ENCODE peak calls at places on chromosomes 13 and 19, in nine cellular contexts. W is testis; S is hepatocyte; J is CD4-positive, alpha-beta T cell; D is uterus; K is heart left ventricle; G is SK-N-SH; T is AG04450; L is H1. A is an unnamed sample.

GRCh38 chr13:24042710-24043440 is 117.6 kb upstream of the SPATA13 start:
- DNase-seq in K (no peak), L (no peak), S (no peak), G (no peak), W (no peak), T (no peak), D (no peak), J (no peak), A (no peak)

GRCh38 chr19:10699650-10700335 is 1.4 kb upstream of the QTRT1 start:
- DNase-seq in K (no peak), D (no peak), W (peak; percentile 80), T (peak; percentile 23), J (peak; percentile 62), L (peak; percentile 77), S (peak; percentile 61), G (peak; percentile 55), A (peak; percentile 51)

GRCh38 chr19:46351241-46352041 is 4.6 kb downstream of the PPP5C start:
- DNase-seq in S (no peak), W (no peak), L (no peak), J (no peak), K (no peak), T (no peak), G (no peak), D (peak; percentile 48), A (peak; percentile 74)

GRCh38 chr13:28819748-28820098 is 416 bp upstream of the MTUS2 start:
- DNase-seq in G (peak; percentile 85), K (peak; percentile 81), S (peak; percentile 86), D (no peak), L (peak; percentile 92), W (peak; percentile 66), T (no peak), J (peak; percentile 6), A (peak; percentile 52)

GRCh38 chr13:74839656-74840055 is 642.3 kb downstream of the TBC1D4 start:
- DNase-seq in S (no peak), T (no peak), W (no peak), L (no peak), D (no peak), J (no peak), G (no peak), K (no peak), A (no peak)

GRCh38 chr13:110259651-110260050 is 47.3 kb downstream of the COL4A1 start:
- DNase-seq in K (no peak), G (no peak), D (no peak), S (no peak), W (no peak), T (no peak), L (no peak), J (no peak), A (no peak)

GRCh38 chr19:33430674-33431277 is 57.3 kb downstream of the CEBPG start:
- DNase-seq in G (peak; percentile 83), W (peak; percentile 79), T (peak; percentile 34), S (peak; percentile 72), D (no peak), L (peak; percentile 88), K (peak; percentile 82), J (peak; percentile 53), A (peak; percentile 59)

GRCh38 chr19:35882074-35882832 is 13.9 kb downstream of the APLP1 start:
- DNase-seq in D (peak; percentile 60), K (no peak), G (peak; percentile 79), S (peak; percentile 52), T (peak; percentile 61), J (no peak), W (peak; percentile 41), L (no peak), A (no peak)

GRCh38 chr13:25874907-25875306 is 176.9 kb downstream of the SHISA2 start:
- DNase-seq in D (no peak), T (no peak), W (no peak), J (peak; percentile 55), L (no peak), G (no peak), S (no peak), K (no peak), A (no peak)

GRCh38 chr13:47017476-47017875 is 120.6 kb upstream of the HTR2A start:
- DNase-seq in D (no peak), S (no peak), L (no peak), J (no peak), T (no peak), K (no peak), G (no peak), W (no peak), A (no peak)

GRCh38 chr13:51004111-51004865 is 94.7 kb downstream of the RNASEH2B start:
- DNase-seq in T (no peak), J (no peak), S (no peak), L (no peak), K (no peak), G (no peak), W (no peak), D (no peak), A (no peak)

GRCh38 chr19:37412700-37413099 is 41.8 kb downstream of the ZNF527 start:
- DNase-seq in L (no peak), S (no peak), G (no peak), W (no peak), K (no peak), J (no peak), T (no peak), D (no peak), A (no peak)
- H3K9me3 ChIP-seq in L (peaks cover 56% of the 10 kb centered on the region), S (peaks cover 65% of the 10 kb centered on the region), G (peaks cover 73% of the 10 kb centered on the region), W (no peaks in the 10 kb centered on the region), K (peaks cover 100% of the 10 kb centered on the region), J (peaks cover 98% of the 10 kb centered on the region), T (peaks cover 32% of the 10 kb centered on the region), D (peaks cover 91% of the 10 kb centered on the region), A (peaks cover 58% of the 10 kb centered on the region)

DNA sequence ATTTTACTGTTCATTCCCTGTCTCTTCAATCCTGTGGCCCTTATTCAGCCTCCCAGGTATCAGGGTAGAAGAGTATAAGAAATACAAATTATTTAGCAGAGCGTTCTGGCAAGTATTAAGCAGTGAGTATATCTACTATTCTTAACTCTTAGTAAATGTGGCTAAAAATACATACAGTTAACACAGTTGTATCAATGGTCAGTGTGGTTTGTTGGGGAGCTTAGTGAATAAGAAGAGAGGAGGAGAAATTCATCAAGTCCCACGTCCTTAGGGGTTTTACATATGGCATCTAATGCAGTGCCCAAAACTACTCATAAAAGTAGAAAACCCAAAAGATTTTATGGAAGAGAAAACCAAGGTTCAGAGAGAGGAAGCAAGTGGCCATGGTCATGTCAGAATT is 691.0 kb upstream of the SGCG start:
- DNase-seq in K (no peak), D (no peak), S (no peak), J (no peak), L (no peak), W (no peak), G (no peak), T (no peak), A (no peak)
- H3K9me3 ChIP-seq in K (peaks cover 9% of the 10 kb centered on the region), D (no peaks in the 10 kb centered on the region), S (no peaks in the 10 kb centered on the region), J (no peaks in the 10 kb centered on the region), L (no peaks in the 10 kb centered on the region), W (no peaks in the 10 kb centered on the region), G (no peaks in the 10 kb centered on the region), T (peaks cover 5% of the 10 kb centered on the region), A (no peaks in the 10 kb centered on the region)

GRCh38 chr19:39306075-39306474 is 9.9 kb downstream of the IFNL1 start:
- DNase-seq in K (no peak), J (no peak), S (no peak), L (no peak), W (no peak), T (no peak), G (no peak), D (no peak), A (no peak)
- H3K9me3 ChIP-seq in K (no peaks in the 10 kb centered on the region), J (no peaks in the 10 kb centered on the region), S (no peaks in the 10 kb centered on the region), L (no peaks in the 10 kb centered on the region), W (no peaks in the 10 kb centered on the region), T (peaks cover 6% of the 10 kb centered on the region), G (no peaks in the 10 kb centered on the region), D (no peaks in the 10 kb centered on the region), A (no peaks in the 10 kb centered on the region)

GRCh38 chr13:42816538-42816937 is 35.2 kb downstream of the FAM216B start:
- DNase-seq in G (no peak), K (no peak), T (no peak), L (no peak), D (no peak), W (no peak), J (no peak), S (no peak), A (no peak)

GRCh38 chr13:42815686-42816085 is 34.3 kb downstream of the FAM216B start:
- DNase-seq in W (no peak), T (no peak), S (no peak), G (no peak), K (no peak), D (no peak), L (no peak), J (no peak), A (no peak)

GRCh38 chr13:42821437-42821836 is 40.1 kb downstream of the FAM216B start:
- DNase-seq in S (no peak), D (no peak), T (peak; percentile 66), J (no peak), L (no peak), W (no peak), G (no peak), K (no peak), A (peak; percentile 52)

GRCh38 chr13:42820450-42820849 is 39.1 kb downstream of the FAM216B start:
- DNase-seq in G (no peak), J (no peak), D (no peak), S (no peak), L (no peak), W (no peak), T (no peak), K (no peak), A (no peak)

DNA sequence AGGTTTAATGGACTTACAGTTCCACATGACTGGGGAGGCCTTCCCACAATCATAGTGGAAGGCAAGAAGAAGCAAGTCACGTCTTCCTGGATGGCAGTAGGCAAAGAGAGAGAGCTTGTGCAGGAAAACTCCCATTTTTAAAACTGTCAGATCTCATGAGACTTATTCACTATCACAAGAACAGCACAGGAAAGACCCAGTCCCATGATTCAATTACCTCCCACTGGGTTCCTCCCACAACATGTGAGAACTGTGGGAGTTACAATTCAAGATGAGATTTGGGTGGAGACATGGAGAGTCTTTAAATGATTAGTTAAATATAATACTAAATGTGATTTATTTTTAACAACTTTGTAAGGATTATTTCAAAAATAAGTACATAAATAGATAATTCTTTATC is 38.3 kb downstream of the FAM216B start:
- DNase-seq in J (no peak), W (no peak), K (no peak), S (no peak), L (no peak), D (no peak), G (no peak), T (no peak), A (no peak)
- H3K9me3 ChIP-seq in J (no peaks in the 10 kb centered on the region), W (no peaks in the 10 kb centered on the region), K (peaks cover 5% of the 10 kb centered on the region), S (no peaks in the 10 kb centered on the region), L (peaks cover 7% of the 10 kb centered on the region), D (no peaks in the 10 kb centered on the region), G (no peaks in the 10 kb centered on the region), T (peaks cover 8% of the 10 kb centered on the region), A (peaks cover 3% of the 10 kb centered on the region)

GRCh38 chr13:19056355-19056880 is 125.2 kb downstream of the TUBA3C start:
- DNase-seq in J (no peak), G (no peak), T (no peak), W (no peak), D (no peak), S (no peak), L (no peak), K (no peak), A (no peak)
- H3K9me3 ChIP-seq in J (no peaks in the 10 kb centered on the region), G (no peaks in the 10 kb centered on the region), T (peaks cover 91% of the 10 kb centered on the region), W (no peaks in the 10 kb centered on the region), D (no peaks in the 10 kb centered on the region), S (no peaks in the 10 kb centered on the region), L (peaks cover 96% of the 10 kb centered on the region), K (no peaks in the 10 kb centered on the region), A (no peaks in the 10 kb centered on the region)

A was measured in MG63.